ENCODE peak calls at places on chromosomes 6 and 20, in six cellular contexts. U, V, A, X, O and F are unnamed samples.
A peak's percentile ranks its signal among the peaks of the same experiment; 100 is the strongest.

GRCh38 chr6:95143408-95144180 is 433.7 kb upstream of the MANEA start:
- DNase-seq in U (no peak), V (no peak), A (no peak), X (no peak), O (no peak), F (no peak)

GRCh38 chr6:28824793-28825731 is 98.7 kb downstream of the TRIM27 start:
- DNase-seq in U (no peak), V (peak; percentile 56), A (no peak), X (no peak), O (no peak), F (no peak)

GRCh38 chr6:87929843-87930288 is 117.8 kb upstream of the SPACA1 start:
- DNase-seq in U (peak; percentile 86), V (peak; percentile 92), A (peak; percentile 73), X (peak; percentile 64), O (peak; percentile 54), F (peak; percentile 51)

GRCh38 chr6:148888853-148889252 is 142.0 kb downstream of the UST start:
- DNase-seq in U (no peak), V (no peak), A (no peak), X (no peak), O (no peak), F (no peak)

GRCh38 chr6:43274916-43275597 is 23.0 kb upstream of the SLC22A7 start:
- DNase-seq in U (peak; percentile 82), V (peak; percentile 49), A (no peak), X (no peak), O (no peak), F (no peak)

GRCh38 chr20:60381643-60382400 is 423.6 kb downstream of the CDH26 start:
- DNase-seq in U (no peak), V (no peak), A (no peak), X (no peak), O (no peak), F (no peak)

GRCh38 chr6:14972379-14973067 is 273.3 kb upstream of the JARID2 start:
- DNase-seq in U (no peak), V (no peak), A (no peak), X (no peak), O (no peak), F (no peak)

GRCh38 chr20:41234546-41234945 is 83.0 kb downstream of the ZHX3 start:
- DNase-seq in U (no peak), V (peak; percentile 9), A (peak; percentile 30), X (no peak), O (no peak), F (no peak)

GRCh38 chr6:37994238-37994637 is 174.7 kb downstream of the ZFAND3 start:
- DNase-seq in U (no peak), V (peak; percentile 42), A (no peak), X (no peak), O (no peak), F (no peak)

GRCh38 chr20:22910287-22910852 is 124.7 kb upstream of the SSTR4 start:
- DNase-seq in U (no peak), V (no peak), A (no peak), X (no peak), O (no peak), F (no peak)

GRCh38 chr20:12171927-12172581 is 254.4 kb downstream of the BTBD3 start:
- DNase-seq in U (no peak), V (no peak), A (no peak), X (peak; percentile 62), O (no peak), F (no peak)

GRCh38 chr20:61719691-61720347 is 345.9 kb downstream of the TAF4 start:
- DNase-seq in U (no peak), V (peak; percentile 26), A (no peak), X (no peak), O (peak; percentile 59), F (peak; percentile 91)

DNA sequence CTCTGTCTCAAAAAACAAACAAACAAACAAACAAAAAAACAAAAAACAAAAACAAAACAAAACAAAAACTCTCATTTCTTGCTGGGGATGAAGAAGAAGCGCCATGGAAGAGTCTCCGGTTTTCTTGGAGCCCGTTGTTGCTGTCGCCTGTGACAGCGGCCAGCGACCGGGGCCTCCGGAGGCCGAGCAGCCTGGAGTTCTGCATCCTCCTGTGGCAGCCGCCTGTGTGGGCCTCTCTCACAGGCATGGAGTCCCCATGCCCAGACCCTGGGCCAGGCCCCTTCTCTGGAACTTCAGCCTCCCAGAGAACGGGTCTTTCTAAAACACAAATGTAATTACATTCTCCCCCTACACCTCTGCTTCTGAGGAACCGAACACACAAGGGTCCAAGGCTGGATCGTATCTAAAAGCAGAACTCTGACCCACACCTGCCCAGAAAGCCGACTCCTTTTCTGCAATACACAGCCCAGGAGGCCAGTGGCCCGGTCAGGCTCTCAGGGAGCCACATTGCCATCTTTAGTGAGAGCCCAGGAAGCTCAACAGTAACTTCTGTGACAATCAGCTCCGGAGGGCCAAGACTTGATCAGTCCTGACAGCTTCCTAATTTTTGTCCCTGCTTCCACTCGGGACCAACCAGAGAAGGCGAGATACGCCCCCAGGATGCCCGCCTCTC is 18.5 kb downstream of the DACT2 start:
- DNase-seq in U (no peak), V (no peak), A (no peak), X (no peak), O (no peak), F (no peak)
- H3K4me3 ChIP-seq in U (no peak overlapping the region), V (peak overlapping the region; percentile 22), A (no peak overlapping the region), X (no peak overlapping the region), O (no peak overlapping the region), F (no peak overlapping the region)

GRCh38 chr20:13312300-13312699 is 91.2 kb downstream of the ISM1 start:
- DNase-seq in U (no peak), V (no peak), A (no peak), X (no peak), O (no peak), F (no peak)

GRCh38 chr20:13313201-13313600 is 92.1 kb downstream of the ISM1 start:
- DNase-seq in U (no peak), V (no peak), A (no peak), X (no peak), O (no peak), F (no peak)

GRCh38 chr20:13302647-13303425 is 81.8 kb downstream of the ISM1 start:
- DNase-seq in U (peak; percentile 32), V (peak; percentile 52), A (no peak), X (no peak), O (peak; percentile 43), F (peak; percentile 43)

GRCh38 chr20:13307562-13308163 is 86.6 kb downstream of the ISM1 start:
- DNase-seq in U (no peak), V (no peak), A (no peak), X (no peak), O (no peak), F (no peak)
- H3K4me3 ChIP-seq in U (no peak overlapping the region), V (no peak overlapping the region), A (no peak overlapping the region), X (no peak overlapping the region), O (no peak overlapping the region), F (no peak overlapping the region)

DNA sequence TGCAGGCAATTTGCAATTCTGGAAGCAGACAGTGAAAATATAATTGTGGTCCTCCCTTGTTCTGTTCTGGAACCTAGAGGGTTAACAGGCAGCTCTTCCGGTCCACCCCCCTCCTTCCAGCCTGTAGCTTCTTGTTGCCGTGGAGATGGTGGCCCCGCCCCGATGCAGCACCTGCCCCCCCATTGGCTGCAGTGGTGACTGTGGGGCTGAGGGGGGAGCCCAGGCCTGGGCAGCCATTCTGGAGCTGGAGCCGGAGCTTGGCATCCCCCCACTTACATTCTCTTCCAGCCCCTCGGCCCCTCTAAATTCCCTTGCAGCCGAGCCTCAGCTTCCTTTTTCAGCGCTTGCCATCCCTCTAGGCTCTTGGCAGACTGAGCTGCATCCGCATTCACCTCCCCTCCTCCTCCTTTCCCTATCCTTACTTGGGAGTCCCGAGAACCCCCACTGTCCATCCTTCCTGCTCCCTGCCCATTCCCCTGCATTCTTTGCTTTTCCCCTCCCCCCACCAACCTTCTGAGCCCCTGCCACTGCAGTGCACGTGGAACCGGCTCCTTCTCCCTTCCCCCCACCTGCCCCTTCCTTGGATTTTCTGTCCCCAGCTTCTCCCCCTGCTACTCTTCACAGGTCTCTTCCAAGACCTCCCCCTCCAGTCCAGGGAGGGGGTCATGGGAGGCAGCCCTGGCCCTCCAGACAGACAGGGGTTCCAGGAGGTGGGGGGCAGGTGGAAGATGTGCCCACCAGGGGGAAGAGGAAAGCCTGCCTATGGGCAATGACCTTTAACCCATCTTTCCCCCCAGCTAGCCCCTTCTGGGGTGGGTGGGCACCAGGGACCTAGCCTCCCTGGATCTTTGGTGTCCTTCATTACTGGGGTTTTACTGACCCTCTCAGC is 11.4 kb downstream of the SYNGAP1 start:
- DNase-seq in U (peak; percentile 68), V (peak; percentile 92), A (peak; percentile 47), X (no peak), O (peak; percentile 93), F (peak; percentile 84)
- H3K4me3 ChIP-seq in U (no peak overlapping the region), V (peak overlapping the region; percentile 52), A (peak overlapping the region; percentile 27), X (no peak overlapping the region), O (peak overlapping the region; percentile 87), F (peak overlapping the region; percentile 49)

DNA sequence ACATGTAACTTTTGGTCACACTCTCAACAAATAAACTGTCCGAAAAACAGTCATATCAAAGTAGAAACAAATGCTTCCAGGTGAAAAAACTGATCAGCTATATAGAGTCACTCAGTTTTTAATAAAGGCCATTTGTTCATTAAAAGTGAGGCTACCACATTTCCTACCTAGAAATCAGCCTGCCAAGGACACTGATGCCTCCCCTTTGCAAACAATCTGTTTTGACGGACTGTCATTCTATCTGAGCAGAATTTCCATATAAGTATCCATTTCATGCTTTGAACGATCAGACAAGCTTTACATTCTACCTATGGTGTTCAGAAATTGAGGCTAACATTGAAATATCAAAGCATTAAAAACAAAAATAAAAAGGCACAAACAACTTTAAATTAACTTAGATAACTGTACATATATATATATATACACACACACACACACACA is 2.9 kb downstream of the CCN2 start:
- DNase-seq in U (no peak), V (no peak), A (no peak), X (no peak), O (no peak), F (no peak)
- H3K4me3 ChIP-seq in U (peak overlapping the region; percentile 80), V (peak overlapping the region; percentile 87), A (peak overlapping the region; percentile 80), X (peak overlapping the region; percentile 83), O (no peak overlapping the region), F (no peak overlapping the region)

GRCh38 chr6:18126116-18126515 is 3.6 kb upstream of the NHLRC1 start:
- DNase-seq in U (no peak), V (no peak), A (no peak), X (no peak), O (no peak), F (no peak)

GRCh38 chr6:18122128-18123093 is at the start of gene NHLRC1:
- DNase-seq in U (peak; percentile 89), V (peak; percentile 77), A (peak; percentile 90), X (peak; percentile 42), O (peak; percentile 87), F (no peak)

GRCh38 chr6:18118330-18118729 is 4.1 kb downstream of the NHLRC1 start:
- DNase-seq in U (no peak), V (no peak), A (no peak), X (no peak), O (no peak), F (no peak)

GRCh38 chr6:18119236-18119635 is 3.2 kb downstream of the NHLRC1 start:
- DNase-seq in U (peak; percentile 48), V (no peak), A (no peak), X (no peak), O (no peak), F (no peak)

GRCh38 chr6:18121580-18122127 is 823 bp downstream of the NHLRC1 start:
- DNase-seq in U (no peak), V (peak; percentile 47), A (no peak), X (no peak), O (no peak), F (no peak)
- H3K4me3 ChIP-seq in U (peak overlapping the region; percentile 45), V (no peak overlapping the region), A (peak overlapping the region; percentile 68), X (peak overlapping the region; percentile 35), O (no peak overlapping the region), F (no peak overlapping the region)